ENCODE peak calls at places on chromosomes 16 and 17, in four cellular contexts. E is T-cell; D is NCI-H226; U is stimulated activated CD8-positive, alpha-beta memory T cell treated with anti-CD3 and anti-CD28 coated beads, Interleukin-4, amount 100 ng/mL, for 48 hours. Z is an unnamed sample.

GRCh38 chr16:68378436-68379415 is 67.9 kb downstream of the PRMT7 start:
- DNase-seq in D (no peak), U (no peak), E (no peak), Z (no peak)

GRCh38 chr17:65228734-65229390 is 91.7 kb downstream of the RGS9 start:
- DNase-seq in U (peak; percentile 66), E (peak; percentile 16), D (peak; percentile 48), Z (no peak)

GRCh38 chr17:76700627-76701470 is 9.9 kb downstream of the MXRA7 start:
- DNase-seq in E (no peak), D (no peak), U (no peak), Z (no peak)

GRCh38 chr16:73068546-73069401 is 20.8 kb upstream of the ZFHX3 start:
- DNase-seq in U (no peak), D (peak; percentile 89), E (no peak), Z (no peak)

GRCh38 chr16:12170103-12171025 is 193.8 kb downstream of the SNX29 start:
- DNase-seq in D (peak; percentile 11), U (no peak), E (no peak), Z (no peak)

GRCh38 chr17:79627766-79628690 is 17.2 kb upstream of the RBFOX3 start:
- DNase-seq in U (peak; percentile 4), D (no peak), E (peak; percentile 2), Z (no peak)

GRCh38 chr16:57844416-57845030 is 42.2 kb upstream of the KIFC3 start:
- DNase-seq in U (no peak), E (no peak), D (no peak), Z (no peak)

GRCh38 chr16:785563-786535 is 2.3 kb downstream of the RPUSD1 start:
- DNase-seq in U (peak; percentile 91), E (peak; percentile 40), D (peak; percentile 50), Z (peak; percentile 77)

GRCh38 chr16:46427340-46428107 is 193.7 kb downstream of the SHCBP1 start:
- DNase-seq in U (no peak), D (no peak), E (no peak), Z (no peak)

GRCh38 chr17:77884019-77884418 is 74.5 kb upstream of the TNRC6C start:
- DNase-seq in D (no peak), E (no peak), U (no peak), Z (no peak)

GRCh38 chr16:66810391-66810790 is 9.0 kb upstream of the TERB1 start:
- DNase-seq in U (no peak), E (no peak), D (no peak), Z (no peak)

GRCh38 chr16:11236441-11236840 is 19.6 kb downstream of the SOCS1 start:
- DNase-seq in U (no peak), D (no peak), E (no peak), Z (no peak)

GRCh38 chr17:78412403-78412802 is 34.0 kb downstream of the PGS1 start:
- DNase-seq in D (no peak), E (no peak), U (peak; percentile 73), Z (peak; percentile 69)

GRCh38 chr17:47955497-47956461 is 1.9 kb downstream of the PRR15L start:
- DNase-seq in E (no peak), D (no peak), U (no peak), Z (no peak)

GRCh38 chr16:1845985-1846384 is 19.0 kb downstream of the FAHD1 start:
- DNase-seq in E (no peak), U (no peak), D (no peak), Z (no peak)

GRCh38 chr16:1612320-1613111 is at the start of gene CRAMP1:
- DNase-seq in E (no peak), D (no peak), U (peak; percentile 42), Z (peak; percentile 17)

GRCh38 chr16:89722392-89723278 is 1.3 kb downstream of the ZNF276 start:
- DNase-seq in E (peak; percentile 60), U (peak; percentile 76), D (peak; percentile 55), Z (no peak)

GRCh38 chr17:61402978-61403845 is 3.6 kb downstream of the TBX2 start:
- DNase-seq in D (no peak), U (peak; percentile 40), E (no peak), Z (no peak)

GRCh38 chr17:34542700-34543336 is 36.6 kb upstream of the TMEM132E start:
- DNase-seq in E (no peak), D (no peak), U (peak; percentile 72), Z (no peak)

GRCh38 chr16:53829186-53829747 is 125.3 kb downstream of the FTO start:
- DNase-seq in E (no peak), U (no peak), D (peak; percentile 40), Z (no peak)

GRCh38 chr16:2033057-2033911 is 6.6 kb downstream of the NHERF2 start:
- DNase-seq in D (peak; percentile 76), E (no peak), U (no peak), Z (no peak)

GRCh38 chr17:2123467-2124251 is 68.8 kb downstream of the HIC1 start:
- DNase-seq in U (no peak), E (no peak), D (no peak), Z (no peak)

GRCh38 chr17:74430706-74431567 is 951 bp upstream of the GPRC5C start:
- DNase-seq in E (no peak), U (no peak), D (peak; percentile 96), Z (peak; percentile 85)

GRCh38 chr17:40095356-40095943 is 4.9 kb downstream of the NR1D1 start:
- DNase-seq in D (no peak), E (no peak), U (no peak), Z (no peak)